ENCODE peak calls at places on chromosomes 3 and 15, in eight cellular contexts. One of them, this sample, is unnamed.

GRCh38 chr3:69906351-69906966 is 93.1 kb upstream of the SAMMSON start:
- DNase-seq in cardiac fibroblast: no peak
- DNase-seq in AG04449: no peak
- DNase-seq in kidney: no peak
- DNase-seq in NCI-H774: no peak
- DNase-seq in non-pigmented ciliary epithelial cell: no peak
- DNase-seq in activated gamma-delta T cell treated with anti-CD3 and anti-CD28 coated beads, Interleukin-2, amount 50 U/mL, for 16 hours: no peak
- DNase-seq in GF-D8: no peak
- DNase-seq in this sample: no peak

GRCh38 chr3:37992271-37993066 is 1.9 kb downstream of the VILL start:
- DNase-seq in cardiac fibroblast: no peak
- DNase-seq in AG04449: no peak
- DNase-seq in kidney: no peak
- DNase-seq in NCI-H774: no peak
- DNase-seq in non-pigmented ciliary epithelial cell: no peak
- DNase-seq in activated gamma-delta T cell treated with anti-CD3 and anti-CD28 coated beads, Interleukin-2, amount 50 U/mL, for 16 hours: no peak
- DNase-seq in GF-D8: no peak
- DNase-seq in this sample: no peak

GRCh38 chr3:30146978-30147377 is 459.4 kb upstream of the TGFBR2 start:
- DNase-seq in cardiac fibroblast: peak
- DNase-seq in AG04449: no peak
- DNase-seq in kidney: no peak
- DNase-seq in NCI-H774: no peak
- DNase-seq in non-pigmented ciliary epithelial cell: no peak
- DNase-seq in activated gamma-delta T cell treated with anti-CD3 and anti-CD28 coated beads, Interleukin-2, amount 50 U/mL, for 16 hours: no peak
- DNase-seq in GF-D8: no peak
- DNase-seq in this sample: no peak

GRCh38 chr3:13025090-13025489 is 48.1 kb downstream of the IQSEC1 start:
- DNase-seq in cardiac fibroblast: peak
- DNase-seq in AG04449: no peak
- DNase-seq in kidney: peak
- DNase-seq in NCI-H774: no peak
- DNase-seq in non-pigmented ciliary epithelial cell: peak
- DNase-seq in activated gamma-delta T cell treated with anti-CD3 and anti-CD28 coated beads, Interleukin-2, amount 50 U/mL, for 16 hours: no peak
- DNase-seq in GF-D8: no peak
- DNase-seq in this sample: peak

GRCh38 chr15:92014461-92015030 is 161.0 kb downstream of the SLCO3A1 start:
- DNase-seq in cardiac fibroblast: no peak
- DNase-seq in AG04449: no peak
- DNase-seq in kidney: no peak
- DNase-seq in NCI-H774: no peak
- DNase-seq in non-pigmented ciliary epithelial cell: no peak
- DNase-seq in activated gamma-delta T cell treated with anti-CD3 and anti-CD28 coated beads, Interleukin-2, amount 50 U/mL, for 16 hours: no peak
- DNase-seq in GF-D8: no peak
- DNase-seq in this sample: no peak

GRCh38 chr15:99930696-99931095 is 197.5 kb upstream of the LYSMD4 start:
- DNase-seq in cardiac fibroblast: no peak
- DNase-seq in AG04449: no peak
- DNase-seq in kidney: no peak
- DNase-seq in NCI-H774: no peak
- DNase-seq in non-pigmented ciliary epithelial cell: no peak
- DNase-seq in activated gamma-delta T cell treated with anti-CD3 and anti-CD28 coated beads, Interleukin-2, amount 50 U/mL, for 16 hours: no peak
- DNase-seq in GF-D8: no peak
- DNase-seq in this sample: no peak

GRCh38 chr3:170848294-170848917 is 21.6 kb downstream of the RPL22L1 start:
- DNase-seq in cardiac fibroblast: peak
- DNase-seq in AG04449: no peak
- DNase-seq in kidney: no peak
- DNase-seq in NCI-H774: no peak
- DNase-seq in non-pigmented ciliary epithelial cell: no peak
- DNase-seq in activated gamma-delta T cell treated with anti-CD3 and anti-CD28 coated beads, Interleukin-2, amount 50 U/mL, for 16 hours: no peak
- DNase-seq in GF-D8: no peak
- DNase-seq in this sample: no peak

GRCh38 chr3:65890328-65890727 is 148.4 kb downstream of the MAGI1 start:
- DNase-seq in cardiac fibroblast: no peak
- DNase-seq in AG04449: no peak
- DNase-seq in kidney: no peak
- DNase-seq in NCI-H774: no peak
- DNase-seq in non-pigmented ciliary epithelial cell: no peak
- DNase-seq in activated gamma-delta T cell treated with anti-CD3 and anti-CD28 coated beads, Interleukin-2, amount 50 U/mL, for 16 hours: no peak
- DNase-seq in GF-D8: no peak
- DNase-seq in this sample: no peak

GRCh38 chr3:73098873-73099272 is 37.4 kb downstream of the EBLN2 start:
- DNase-seq in cardiac fibroblast: no peak
- DNase-seq in AG04449: no peak
- DNase-seq in kidney: no peak
- DNase-seq in NCI-H774: no peak
- DNase-seq in non-pigmented ciliary epithelial cell: no peak
- DNase-seq in activated gamma-delta T cell treated with anti-CD3 and anti-CD28 coated beads, Interleukin-2, amount 50 U/mL, for 16 hours: no peak
- DNase-seq in GF-D8: no peak
- DNase-seq in this sample: no peak

GRCh38 chr3:61087465-61087864 is 163.8 kb downstream of the FHIT start:
- DNase-seq in cardiac fibroblast: no peak
- DNase-seq in AG04449: no peak
- DNase-seq in kidney: no peak
- DNase-seq in NCI-H774: no peak
- DNase-seq in non-pigmented ciliary epithelial cell: no peak
- DNase-seq in activated gamma-delta T cell treated with anti-CD3 and anti-CD28 coated beads, Interleukin-2, amount 50 U/mL, for 16 hours: no peak
- DNase-seq in GF-D8: no peak
- DNase-seq in this sample: no peak

GRCh38 chr15:101320501-101321052 is 25.5 kb upstream of the SNRPA1 start:
- DNase-seq in cardiac fibroblast: peak
- DNase-seq in AG04449: no peak
- DNase-seq in kidney: peak
- DNase-seq in NCI-H774: peak
- DNase-seq in non-pigmented ciliary epithelial cell: no peak
- DNase-seq in activated gamma-delta T cell treated with anti-CD3 and anti-CD28 coated beads, Interleukin-2, amount 50 U/mL, for 16 hours: peak
- DNase-seq in GF-D8: peak
- DNase-seq in this sample: peak

GRCh38 chr3:152472606-152472954 is 203.9 kb downstream of the MBNL1 start:
- DNase-seq in cardiac fibroblast: no peak
- DNase-seq in AG04449: no peak
- DNase-seq in kidney: no peak
- DNase-seq in NCI-H774: no peak
- DNase-seq in non-pigmented ciliary epithelial cell: no peak
- DNase-seq in activated gamma-delta T cell treated with anti-CD3 and anti-CD28 coated beads, Interleukin-2, amount 50 U/mL, for 16 hours: no peak
- DNase-seq in GF-D8: no peak
- DNase-seq in this sample: no peak

GRCh38 chr3:86438544-86438943 is 552.4 kb downstream of the VGLL3 start:
- DNase-seq in cardiac fibroblast: no peak
- DNase-seq in AG04449: no peak
- DNase-seq in kidney: no peak
- DNase-seq in NCI-H774: no peak
- DNase-seq in non-pigmented ciliary epithelial cell: no peak
- DNase-seq in activated gamma-delta T cell treated with anti-CD3 and anti-CD28 coated beads, Interleukin-2, amount 50 U/mL, for 16 hours: no peak
- DNase-seq in GF-D8: no peak
- DNase-seq in this sample: no peak

GRCh38 chr3:141963301-141963700 is 86.9 kb downstream of the ATP1B3 start:
- DNase-seq in cardiac fibroblast: no peak
- DNase-seq in AG04449: no peak
- DNase-seq in kidney: no peak
- DNase-seq in NCI-H774: no peak
- DNase-seq in non-pigmented ciliary epithelial cell: no peak
- DNase-seq in activated gamma-delta T cell treated with anti-CD3 and anti-CD28 coated beads, Interleukin-2, amount 50 U/mL, for 16 hours: no peak
- DNase-seq in GF-D8: no peak
- DNase-seq in this sample: no peak

This sample was measured in heart left ventricle.